ENCODE peak calls at places on chromosomes 4 and X, in seven cellular contexts. I is H9, D is neuronal stem cell, Z is mesendoderm, A is H1, K is mesenchymal stem cell, C is trophoblast cell. F is an unnamed sample.

GRCh38 chrX:47523713-47524166 is 37.3 kb upstream of the ARAF start:
- DNase-seq in A (peak), K (no peak), I (no peak), D (no peak), C (no peak), Z (no peak), F (no peak)

GRCh38 chr4:101140228-101140627 is 207.1 kb downstream of the PPP3CA start:
- DNase-seq in I (no peak), Z (no peak), C (no peak), A (no peak), D (no peak), K (no peak), F (no peak)

GRCh38 chrX:29617276-29617675 is 598.1 kb upstream of the MAGEB2 start:
- DNase-seq in A (no peak), I (no peak), K (peak), Z (no peak), D (no peak), C (no peak), F (peak)

GRCh38 chr4:185344743-185345538 is 50.8 kb downstream of the LRP2BP start:
- DNase-seq in D (no peak), C (peak), A (no peak), I (no peak), Z (no peak), K (peak), F (no peak)

GRCh38 chr4:78058591-78059523 is 1.7 kb downstream of the FRAS1 start:
- DNase-seq in A (peak), I (peak), Z (peak), C (peak), D (peak), K (peak), F (no peak)

GRCh38 chr4:71333960-71334951 is 4.6 kb upstream of the SLC4A4 start:
- DNase-seq in C (no peak), Z (no peak), A (no peak), I (no peak), K (no peak), D (no peak), F (peak)

GRCh38 chr4:174600391-174600790 is 78.1 kb upstream of the HPGD start:
- DNase-seq in C (no peak), K (no peak), I (no peak), D (no peak), Z (no peak), A (no peak), F (no peak)

GRCh38 chrX:134999469-134999868 is 8.7 kb downstream of the SMIM10 start:
- DNase-seq in D (no peak), A (no peak), K (peak), Z (peak), I (no peak), C (peak), F (peak)

GRCh38 chr4:3253808-3254207 is 4.8 kb downstream of the MSANTD1 start:
- DNase-seq in I (peak), D (no peak), Z (no peak), K (no peak), A (peak), C (no peak), F (no peak)

GRCh38 chr4:124873361-124874171 is 161.0 kb upstream of the ANKRD50 start:
- DNase-seq in K (no peak), A (no peak), D (no peak), C (no peak), I (no peak), Z (peak), F (no peak)

GRCh38 chr4:147578611-147579010 is 38.6 kb upstream of the TMEM184C start:
- DNase-seq in C (no peak), I (no peak), Z (no peak), A (no peak), D (no peak), K (no peak), F (no peak)

GRCh38 chrX:585115-585808 is 45.3 kb upstream of the SHOX start:
- DNase-seq in I (no peak), Z (no peak), C (no peak), D (no peak), A (peak), K (no peak), F (no peak)

GRCh38 chrX:111568356-111568755 is 56.9 kb downstream of the SERTM2 start:
- DNase-seq in I (peak), K (peak), D (no peak), A (no peak), Z (peak), C (peak), F (peak)

GRCh38 chrX:39619182-39620009 is 478.4 kb downstream of the BCOR start:
- DNase-seq in C (peak), K (no peak), Z (peak), I (no peak), A (no peak), D (no peak), F (no peak)

GRCh38 chr4:25113915-25114904 is 46.0 kb downstream of the SEPSECS start:
- DNase-seq in I (no peak), Z (no peak), C (no peak), K (peak), A (no peak), D (no peak), F (peak)

GRCh38 chr4:111228874-111229273 is 606.0 kb upstream of the PITX2 start:
- DNase-seq in A (no peak), D (no peak), I (no peak), Z (no peak), K (peak), C (peak), F (peak)

GRCh38 chr4:183035726-183036415 is 63.2 kb upstream of the WWC2 start:
- DNase-seq in C (no peak), I (peak), K (no peak), D (no peak), Z (peak), A (no peak), F (no peak)

GRCh38 chr4:89204624-89205023 is 93.3 kb downstream of the TIGD2 start:
- DNase-seq in Z (no peak), K (no peak), C (no peak), D (no peak), I (no peak), A (no peak), F (no peak)

GRCh38 chr4:131091896-131092295 is 1995.9 kb downstream of the C4orf33 start:
- DNase-seq in Z (peak), K (peak), D (peak), C (peak), I (no peak), A (no peak), F (peak)

GRCh38 chrX:54067741-54068140 is 23.5 kb upstream of the PHF8 start:
- DNase-seq in D (no peak), K (no peak), A (no peak), Z (no peak), I (no peak), C (no peak), F (no peak)

GRCh38 chrX:94676285-94676684 is 1002.3 kb downstream of the FAM133A start:
- DNase-seq in D (no peak), C (no peak), K (no peak), I (no peak), Z (peak), A (no peak), F (no peak)

GRCh38 chr4:30182786-30183185 is 537.4 kb upstream of the PCDH7 start:
- DNase-seq in Z (no peak), C (no peak), K (no peak), A (no peak), I (no peak), D (no peak), F (no peak)

GRCh38 chrX:57528670-57529255 is 63.0 kb upstream of the ZXDB start:
- DNase-seq in Z (peak), D (no peak), A (peak), K (no peak), I (peak), C (peak), F (peak)

GRCh38 chrX:21812628-21813027 is 26.8 kb upstream of the MBTPS2 start:
- DNase-seq in A (no peak), K (no peak), C (no peak), Z (peak), D (no peak), I (no peak), F (no peak)

GRCh38 chr4:109611045-109611616 is 51.1 kb downstream of the MCUB start:
- DNase-seq in K (peak), C (peak), Z (peak), D (no peak), I (no peak), A (no peak), F (peak)

GRCh38 chr4:78596111-78596742 is 44.7 kb downstream of the ANXA3 start:
- DNase-seq in K (no peak), A (no peak), C (no peak), Z (no peak), D (no peak), I (no peak), F (no peak)

GRCh38 chrX:105098201-105098600 is 122.3 kb downstream of the TEX13A start:
- DNase-seq in Z (no peak), C (peak), K (no peak), D (no peak), A (no peak), I (no peak), F (no peak)

GRCh38 chr4:7278071-7278765 is 85.9 kb downstream of the SORCS2 start:
- DNase-seq in K (no peak), D (no peak), A (no peak), Z (no peak), I (no peak), C (no peak), F (no peak)
- H2BK5ac ChIP-seq in K (no peak), D (no peak), A (no peak), Z (no peak), I (no peak), C (no peak), F (no peak)

DNA sequence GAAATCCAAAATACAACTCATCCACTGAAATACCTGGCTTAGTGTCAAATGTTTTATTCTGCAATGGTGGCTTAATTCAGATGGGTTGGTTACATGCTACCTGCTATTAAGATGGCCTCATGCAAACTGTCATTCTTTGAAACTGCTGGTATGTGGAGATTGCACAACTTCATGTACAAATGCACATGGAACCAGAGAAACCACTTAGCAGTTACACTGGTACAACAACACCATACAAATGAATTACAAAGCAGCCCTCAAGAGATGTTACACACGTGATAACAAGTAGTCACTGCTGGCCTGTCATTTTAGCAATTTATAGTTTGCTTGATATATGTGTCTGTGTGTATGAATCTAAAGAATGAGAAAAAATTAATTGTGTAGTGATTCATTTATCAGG is 84.6 kb upstream of the STS start:
- DNase-seq in D (no peak), Z (no peak), C (peak), I (no peak), A (no peak), K (no peak), F (no peak)
- H2BK5ac ChIP-seq in D (no peak), Z (no peak), C (no peak), I (no peak), A (no peak), K (no peak), F (no peak)

DNA sequence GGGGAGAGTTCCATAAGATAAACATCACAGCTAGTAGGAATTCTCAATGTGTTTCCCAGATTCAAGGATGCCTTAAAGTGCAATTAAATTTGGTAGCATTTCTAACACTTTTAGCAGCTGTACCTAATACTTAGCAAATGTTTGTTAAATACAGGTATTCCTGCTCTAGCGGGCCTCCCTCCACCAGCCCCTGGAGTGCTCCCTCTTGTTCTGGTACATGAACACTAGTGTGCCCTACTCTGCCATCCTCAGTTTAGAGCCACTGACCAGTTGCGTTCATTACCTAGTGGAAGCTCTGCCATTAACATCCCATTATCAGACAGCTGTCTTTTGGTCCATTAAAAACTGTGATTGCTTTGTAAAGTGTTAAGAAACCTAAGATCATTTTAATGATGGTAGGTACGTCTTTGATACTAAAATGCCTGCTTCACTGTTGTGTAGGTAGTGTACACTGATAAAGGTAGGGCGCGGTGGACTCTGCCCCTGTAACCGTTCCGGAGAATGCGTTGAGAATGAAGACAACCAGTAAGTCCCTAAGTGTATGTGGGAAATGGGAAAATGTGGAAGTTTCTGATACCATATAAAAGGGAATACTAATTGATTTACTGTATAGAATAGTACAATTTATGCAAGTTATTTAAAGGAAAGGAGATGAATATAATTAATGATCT is 21.7 kb downstream of the KIAA0232 start:
- DNase-seq in I (no peak), D (no peak), A (no peak), Z (no peak), K (no peak), C (no peak), F (no peak)
- H2BK5ac ChIP-seq in I (no peak), D (no peak), A (no peak), Z (no peak), K (no peak), C (no peak), F (no peak)

DNA sequence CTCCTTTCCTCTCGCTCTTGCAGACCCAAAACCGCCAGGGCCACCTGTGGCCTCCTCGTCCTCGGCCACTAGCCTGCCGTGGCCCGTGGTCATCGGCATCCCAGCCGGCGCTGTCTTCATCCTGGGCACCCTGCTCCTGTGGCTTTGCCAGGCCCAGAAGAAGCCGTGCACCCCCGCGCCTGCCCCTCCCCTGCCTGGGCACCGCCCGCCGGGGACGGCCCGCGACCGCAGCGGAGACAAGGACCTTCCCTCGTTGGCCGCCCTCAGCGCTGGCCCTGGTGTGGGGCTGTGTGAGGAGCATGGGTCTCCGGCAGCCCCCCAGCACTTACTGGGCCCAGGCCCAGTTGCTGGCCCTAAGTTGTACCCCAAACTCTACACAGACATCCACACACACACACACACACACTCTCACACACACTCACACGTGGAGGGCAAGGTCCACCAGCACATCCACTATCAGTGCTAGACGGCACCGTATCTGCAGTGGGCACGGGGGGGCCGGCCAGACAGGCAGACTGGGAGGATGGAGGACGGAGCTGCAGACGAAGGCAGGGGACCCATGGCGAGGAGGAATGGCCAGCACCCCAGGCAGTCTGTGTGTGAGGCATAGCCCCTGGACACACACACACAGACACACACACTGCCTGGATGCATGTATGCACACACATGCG is 13.6 kb downstream of the FGFRL1 start:
- DNase-seq in C (no peak), I (no peak), Z (no peak), D (no peak), K (no peak), A (no peak), F (no peak)
- H2BK5ac ChIP-seq in C (no peak), I (no peak), Z (no peak), D (no peak), K (no peak), A (no peak), F (no peak)

DNA sequence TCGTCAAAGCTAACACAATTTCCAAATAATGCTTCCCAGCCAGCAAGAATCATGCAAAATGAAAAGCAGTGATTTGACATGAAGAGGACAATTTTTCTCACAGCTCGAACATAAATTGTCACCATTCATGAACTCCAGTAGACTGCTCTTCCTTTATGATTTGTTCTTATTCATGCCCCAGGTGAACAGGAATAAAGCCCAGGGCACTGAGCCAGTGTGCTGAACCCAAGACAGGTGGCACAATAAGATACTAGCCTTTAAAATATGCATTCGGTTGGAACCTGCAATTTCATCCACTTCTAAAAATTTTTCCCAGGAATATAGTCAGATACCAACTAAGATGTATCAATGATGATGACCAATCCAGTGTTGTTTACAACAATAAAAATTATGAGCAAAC is 139.7 kb downstream of the PRSS12 start:
- DNase-seq in Z (no peak), C (no peak), A (no peak), I (no peak), D (no peak), K (no peak), F (no peak)
- H2BK5ac ChIP-seq in Z (no peak), C (no peak), A (no peak), I (no peak), D (no peak), K (no peak), F (no peak)

DNA sequence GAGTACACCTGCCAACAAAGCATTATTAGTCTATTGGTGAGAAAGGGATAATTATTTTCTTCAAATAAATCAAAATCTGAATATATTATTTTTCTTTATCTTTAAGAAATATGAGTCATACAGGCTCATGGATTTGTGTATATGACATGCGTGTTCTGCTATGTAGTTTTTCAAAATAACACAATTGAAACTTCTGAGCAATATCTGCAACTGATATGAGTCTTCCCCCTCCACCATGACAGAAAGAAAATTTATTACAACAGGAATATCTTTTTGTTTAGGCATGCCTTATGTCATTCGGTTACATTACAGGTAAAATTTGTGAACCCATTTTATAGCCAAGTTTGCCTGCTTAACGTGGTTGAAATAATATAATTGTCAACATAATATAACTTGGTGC is 32.0 kb downstream of the TMPRSS11A start:
- DNase-seq in Z (no peak), D (no peak), A (no peak), I (no peak), C (no peak), K (no peak), F (no peak)
- H2BK5ac ChIP-seq in Z (no peak), D (no peak), A (no peak), I (no peak), C (no peak), K (no peak), F (no peak)

GRCh38 chr4:168791376-168791775 is 218.7 kb downstream of the CBR4 start:
- DNase-seq in Z (peak), D (no peak), I (no peak), C (no peak), K (no peak), A (no peak), F (no peak)
- H2BK5ac ChIP-seq in Z (no peak), D (no peak), I (no peak), C (no peak), K (no peak), A (no peak), F (no peak)

GRCh38 chrX:112867570-112867969 is 26.9 kb upstream of the AMOT start:
- DNase-seq in D (no peak), C (peak), I (peak), A (no peak), K (no peak), Z (peak), F (no peak)
- H2BK5ac ChIP-seq in D (no peak), C (no peak), I (no peak), A (no peak), K (no peak), Z (no peak), F (no peak)

GRCh38 chr4:27293831-27294230 is 433.2 kb downstream of the STIM2 start:
- DNase-seq in K (no peak), I (no peak), Z (no peak), A (no peak), C (no peak), D (no peak), F (no peak)
- H2BK5ac ChIP-seq in K (no peak), I (no peak), Z (no peak), A (no peak), C (no peak), D (no peak), F (no peak)

GRCh38 chr4:120723986-120724385 is 198.5 kb downstream of the PRDM5 start:
- DNase-seq in C (no peak), Z (no peak), A (no peak), D (no peak), I (no peak), K (peak), F (no peak)
- H2BK5ac ChIP-seq in C (no peak), Z (no peak), A (no peak), D (no peak), I (no peak), K (no peak), F (no peak)